ENCODE peak calls at places on chromosomes 2 and 18, in eight cellular contexts. N is T47D; V is activated CD4-positive, alpha-beta T cell treated with anti-CD3 and anti-CD28 coated beads, Interleukin-2, amount 50 U/mL, for 48 hours; A is GM23248; L is mucosa of descending colon; H is mesendoderm; D is activated T-helper 1 cell treated with anti-CD3 and anti-CD28 coated beads, Interleukin-2, amount 50 U/mL, for 16 hours; X is left colon. P is an unnamed sample.

GRCh38 chr18:36593001-36593400 is 235.8 kb downstream of the TPGS2 start:
- DNase-seq in H (no peak), A (peak; percentile 40), D (no peak), V (no peak), X (no peak), N (no peak), L (no peak), P (no peak)

GRCh38 chr2:15730545-15731212 is 139.0 kb downstream of the DDX1 start:
- DNase-seq in D (no peak), A (peak; percentile 92), N (no peak), X (peak; percentile 83), V (no peak), H (peak; percentile 60), L (peak; percentile 89), P (no peak)

GRCh38 chr18:63255435-63255834 is 64.1 kb downstream of the BCL2 start:
- DNase-seq in A (no peak), D (no peak), H (no peak), V (no peak), N (no peak), L (no peak), X (no peak), P (no peak)

GRCh38 chr2:60957643-60958042 is 59.9 kb upstream of the PEX13 start:
- DNase-seq in V (no peak), H (no peak), L (no peak), A (no peak), X (peak; percentile 75), N (no peak), D (no peak), P (no peak)

GRCh38 chr2:108612514-108613183 is 78.4 kb downstream of the LIMS1 start:
- DNase-seq in N (no peak), D (peak; percentile 34), L (peak; percentile 71), A (no peak), X (peak; percentile 44), V (peak; percentile 80), H (no peak), P (no peak)

GRCh38 chr2:174339971-174340399 is 5.2 kb downstream of the SP9 start:
- DNase-seq in L (no peak), H (peak; percentile 54), A (no peak), V (peak; percentile 11), N (no peak), X (no peak), D (no peak), P (no peak)

GRCh38 chr2:201639205-201639604 is 4.1 kb downstream of the TMEM237 start:
- DNase-seq in N (no peak), H (no peak), D (no peak), L (no peak), V (peak; percentile 11), X (no peak), A (peak; percentile 22), P (no peak)

GRCh38 chr18:64134044-64134757 is 14.7 kb downstream of the LINC00305 start:
- DNase-seq in N (no peak), D (no peak), X (no peak), A (peak; percentile 5), L (no peak), V (no peak), H (peak; percentile 94), P (no peak)

GRCh38 chr2:168515502-168515901 is 59.4 kb downstream of the CERS6 start:
- DNase-seq in X (no peak), A (peak; percentile 91), V (no peak), L (no peak), H (no peak), N (no peak), D (no peak), P (no peak)

GRCh38 chr2:72263043-72263780 is 115.5 kb upstream of the CYP26B1 start:
- DNase-seq in N (no peak), L (no peak), V (no peak), D (no peak), H (no peak), X (no peak), A (peak; percentile 20), P (no peak)

GRCh38 chr2:174327958-174328308 is 6.8 kb upstream of the SP9 start:
- DNase-seq in H (peak; percentile 57), N (no peak), V (no peak), X (no peak), D (no peak), A (peak; percentile 27), L (no peak), P (no peak)

GRCh38 chr2:158239271-158239670 is 137.6 kb downstream of the UPP2 start:
- DNase-seq in L (no peak), X (no peak), V (no peak), N (no peak), A (no peak), D (no peak), H (no peak), P (no peak)

GRCh38 chr18:75124967-75125358 is 84.0 kb downstream of the PTGR3 start:
- DNase-seq in H (no peak), V (no peak), D (no peak), X (no peak), L (no peak), N (no peak), A (no peak), P (no peak)

GRCh38 chr2:28855193-28855592 is 14.9 kb downstream of the TRMT61B start:
- DNase-seq in N (no peak), H (no peak), A (no peak), D (no peak), X (no peak), L (no peak), V (no peak), P (no peak)

GRCh38 chr2:197183355-197183754 is 127.2 kb downstream of the ANKRD44 start:
- DNase-seq in X (no peak), D (no peak), H (no peak), N (no peak), A (peak; percentile 34), L (no peak), V (no peak), P (no peak)

GRCh38 chr18:12922266-12922665 is 25.5 kb upstream of the SEH1L start:
- DNase-seq in V (no peak), L (no peak), N (no peak), D (no peak), X (no peak), A (no peak), H (no peak), P (no peak)

GRCh38 chr2:105321875-105322646 is 7.5 kb downstream of the TGFBRAP1 start:
- DNase-seq in V (no peak), H (no peak), N (no peak), D (no peak), X (no peak), L (no peak), A (peak; percentile 41), P (no peak)

GRCh38 chr2:95391641-95392310 is 10.7 kb upstream of the FAHD2A start:
- DNase-seq in N (no peak), V (no peak), D (no peak), X (no peak), L (no peak), A (no peak), H (no peak), P (no peak)

GRCh38 chr2:88320374-88320773 is 132.1 kb downstream of the FOXI3 start:
- DNase-seq in N (no peak), L (no peak), V (no peak), A (no peak), D (no peak), X (no peak), H (no peak), P (no peak)

GRCh38 chr2:241776336-241777166 is at the start of gene GAL3ST2:
- DNase-seq in H (no peak), A (no peak), V (no peak), N (no peak), D (no peak), L (peak; percentile 87), X (peak; percentile 73), P (no peak)

GRCh38 chr2:179104736-179105135 is 54.8 kb upstream of the CCDC141 start:
- DNase-seq in V (no peak), A (peak; percentile 63), D (no peak), X (no peak), L (no peak), H (no peak), N (no peak), P (no peak)

GRCh38 chr18:68219867-68220266 is 495.0 kb downstream of the TMX3 start:
- DNase-seq in N (no peak), D (no peak), H (peak; percentile 7), A (peak; percentile 22), V (no peak), X (no peak), L (no peak), P (no peak)

GRCh38 chr2:239477606-239478005 is 76.8 kb upstream of the HDAC4 start:
- DNase-seq in L (no peak), X (no peak), V (no peak), H (no peak), N (no peak), D (no peak), A (no peak), P (no peak)

GRCh38 chr2:127098711-127099110 is 8.2 kb downstream of the BIN1 start:
- DNase-seq in D (no peak), X (no peak), N (no peak), L (peak; percentile 43), A (no peak), H (no peak), V (no peak), P (no peak)

GRCh38 chr2:75074228-75074627 is 115.8 kb downstream of the POLE4 start:
- DNase-seq in L (no peak), N (no peak), A (no peak), H (no peak), D (no peak), V (no peak), X (no peak), P (no peak)

GRCh38 chr18:25061345-25061744 is 290.6 kb downstream of the ZNF521 start:
- DNase-seq in V (no peak), L (no peak), H (no peak), D (no peak), A (no peak), X (no peak), N (no peak), P (no peak)

GRCh38 chr2:238714038-238714528 is 133.8 kb upstream of the TWIST2 start:
- DNase-seq in X (no peak), H (no peak), V (no peak), D (no peak), L (no peak), N (no peak), A (peak; percentile 74), P (no peak)

GRCh38 chr2:236813806-236814205 is 244.2 kb downstream of the ACKR3 start:
- DNase-seq in H (no peak), L (no peak), V (no peak), N (no peak), X (no peak), A (no peak), D (no peak), P (no peak)

GRCh38 chr2:19819097-19820065 is 82.4 kb downstream of the TTC32 start:
- DNase-seq in H (peak; percentile 87), L (no peak), N (no peak), X (no peak), V (no peak), A (peak; percentile 98), D (no peak), P (no peak)

GRCh38 chr2:220310326-220310936 is 683.0 kb downstream of the SLC4A3 start:
- DNase-seq in X (no peak), N (no peak), H (no peak), A (no peak), L (no peak), D (no peak), V (no peak), P (no peak)

GRCh38 chr2:120937736-120938131 is 202.1 kb downstream of the GLI2 start:
- DNase-seq in L (no peak), H (no peak), X (no peak), V (no peak), A (peak; percentile 87), N (no peak), D (no peak), P (no peak)

P was measured in cerebellar nuclear complex.